ENCODE peak calls at places on chromosomes 13 and 19, in four cellular contexts. One of them, this sample, is unnamed.

GRCh38 chr13:37446503-37446902 is 152.1 kb downstream of the POSTN start:
- DNase-seq in HepG2: no peak
- DNase-seq in K562: no peak
- DNase-seq in GM12878: no peak
- DNase-seq in this sample: no peak

GRCh38 chr13:43767351-43767901 is 19.3 kb downstream of the ENOX1 start:
- DNase-seq in K562: no peak
- DNase-seq in HepG2: no peak
- DNase-seq in GM12878: no peak
- DNase-seq in this sample: peak

GRCh38 chr19:11418518-11419506 is at the start of gene RGL3:
- DNase-seq in GM12878: no peak
- DNase-seq in HepG2: no peak
- DNase-seq in K562: peak
- DNase-seq in this sample: peak

GRCh38 chr13:48156466-48156865 is 61.6 kb upstream of the MED4 start:
- DNase-seq in GM12878: no peak
- DNase-seq in K562: no peak
- DNase-seq in HepG2: no peak
- DNase-seq in this sample: no peak

GRCh38 chr13:93848247-93848646 is 621.6 kb downstream of the GPC6 start:
- DNase-seq in HepG2: no peak
- DNase-seq in GM12878: no peak
- DNase-seq in K562: no peak
- DNase-seq in this sample: no peak

GRCh38 chr19:2550431-2551171 is 74.7 kb downstream of the GADD45B start:
- DNase-seq in K562: no peak
- DNase-seq in HepG2: no peak
- DNase-seq in GM12878: no peak
- DNase-seq in this sample: peak

GRCh38 chr19:3507371-3508120 is 1.4 kb downstream of the FZR1 start:
- DNase-seq in HepG2: peak
- DNase-seq in GM12878: no peak
- DNase-seq in K562: peak
- DNase-seq in this sample: peak

GRCh38 chr19:43636121-43636683 is 3.4 kb downstream of the CADM4 start:
- DNase-seq in K562: no peak
- DNase-seq in HepG2: peak
- DNase-seq in GM12878: no peak
- DNase-seq in this sample: no peak

GRCh38 chr13:79782541-79783216 is 301.7 kb downstream of the NDFIP2 start:
- DNase-seq in HepG2: peak
- DNase-seq in K562: no peak
- DNase-seq in GM12878: no peak
- DNase-seq in this sample: peak

GRCh38 chr13:57353831-57354230 is 186.8 kb downstream of the PRR20E start:
- DNase-seq in K562: no peak
- DNase-seq in GM12878: no peak
- DNase-seq in HepG2: no peak
- DNase-seq in this sample: no peak

GRCh38 chr13:37175996-37176395 is 70.5 kb upstream of the CSNK1A1L start:
- DNase-seq in K562: no peak
- DNase-seq in HepG2: no peak
- DNase-seq in GM12878: no peak
- DNase-seq in this sample: no peak

GRCh38 chr19:32203161-32203560 is 142.2 kb upstream of the ZNF507 start:
- DNase-seq in HepG2: no peak
- DNase-seq in K562: no peak
- DNase-seq in GM12878: no peak
- DNase-seq in this sample: no peak

GRCh38 chr19:41161903-41162302 is 31.1 kb upstream of the CYP2S1 start:
- DNase-seq in HepG2: no peak
- DNase-seq in K562: peak
- DNase-seq in GM12878: no peak
- DNase-seq in this sample: no peak

GRCh38 chr13:99224019-99224418 is 23.4 kb downstream of the UBAC2 start:
- DNase-seq in HepG2: no peak
- DNase-seq in K562: no peak
- DNase-seq in GM12878: no peak
- DNase-seq in this sample: no peak

GRCh38 chr13:102039264-102039663 is 362.6 kb downstream of the FGF14 start:
- DNase-seq in GM12878: no peak
- DNase-seq in K562: no peak
- DNase-seq in HepG2: no peak
- DNase-seq in this sample: peak

GRCh38 chr13:111177081-111177711 is 62.1 kb downstream of the ARHGEF7 start:
- DNase-seq in GM12878: no peak
- DNase-seq in K562: no peak
- DNase-seq in HepG2: no peak
- DNase-seq in this sample: no peak

GRCh38 chr19:34644991-34645461 is 31.9 kb downstream of the SCGB2B2 start:
- DNase-seq in K562: no peak
- DNase-seq in GM12878: no peak
- DNase-seq in HepG2: no peak
- DNase-seq in this sample: peak

DNA sequence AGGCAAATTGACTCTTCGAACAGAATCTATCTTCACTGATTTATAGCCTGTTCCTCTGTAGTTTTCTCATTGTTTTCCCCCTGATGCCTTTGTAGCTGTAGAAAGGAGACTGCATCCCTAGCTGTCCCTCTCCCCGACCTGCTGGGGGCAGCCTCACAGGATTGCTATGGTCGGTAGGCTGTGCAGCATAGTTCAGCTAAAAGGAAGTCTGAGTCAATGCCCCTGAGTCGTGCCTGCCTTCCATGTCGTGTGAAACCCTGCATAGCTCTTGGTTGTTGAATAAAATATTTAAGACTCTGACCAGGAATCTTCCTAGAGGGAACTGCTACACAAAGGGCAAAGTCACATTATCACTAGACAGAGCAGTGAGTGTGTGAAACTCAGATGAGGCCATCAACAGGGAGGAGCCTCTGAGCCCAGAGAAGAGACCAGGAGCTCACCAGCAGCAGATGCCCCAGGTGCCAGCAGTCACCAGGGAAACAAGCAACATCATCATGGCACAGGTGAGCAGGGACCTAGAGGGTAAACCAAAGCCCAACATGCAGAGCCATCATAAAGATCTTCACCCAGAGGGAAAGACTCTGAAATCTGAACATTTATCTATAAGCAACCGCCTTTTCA is 108.4 kb upstream of the NBEA start:
- DNase-seq in GM12878: no peak
- DNase-seq in HepG2: no peak
- DNase-seq in K562: no peak
- DNase-seq in this sample: no peak
- TF ChIP-seq GABPA in GM12878: no peak
- TF ChIP-seq GABPA in HepG2: no peak
- TF ChIP-seq GABPA in K562: no peak
- TF ChIP-seq GABPA in this sample: no peak

GRCh38 chr13:28199089-28199488 is 60.7 kb downstream of the PAN3 start:
- DNase-seq in K562: peak
- DNase-seq in GM12878: no peak
- DNase-seq in HepG2: no peak
- DNase-seq in this sample: no peak
- TF ChIP-seq SMC3 in K562: no peak
- TF ChIP-seq SMC3 in GM12878: no peak
- TF ChIP-seq SMC3 in HepG2: no peak
- TF ChIP-seq SMC3 in this sample: no peak

GRCh38 chr19:16366056-16366432 is 41.4 kb downstream of the KLF2 start:
- DNase-seq in HepG2: no peak
- DNase-seq in GM12878: no peak
- DNase-seq in K562: no peak
- DNase-seq in this sample: no peak

GRCh38 chr19:16368385-16369305 is 44.0 kb downstream of the KLF2 start:
- DNase-seq in K562: no peak
- DNase-seq in GM12878: no peak
- DNase-seq in HepG2: peak
- DNase-seq in this sample: no peak

GRCh38 chr19:16365300-16365996 is 40.8 kb downstream of the KLF2 start:
- DNase-seq in K562: no peak
- DNase-seq in HepG2: no peak
- DNase-seq in GM12878: no peak
- DNase-seq in this sample: no peak

GRCh38 chr19:16367269-16367683 is 42.6 kb downstream of the KLF2 start:
- DNase-seq in K562: no peak
- DNase-seq in HepG2: no peak
- DNase-seq in GM12878: peak
- DNase-seq in this sample: no peak

DNA sequence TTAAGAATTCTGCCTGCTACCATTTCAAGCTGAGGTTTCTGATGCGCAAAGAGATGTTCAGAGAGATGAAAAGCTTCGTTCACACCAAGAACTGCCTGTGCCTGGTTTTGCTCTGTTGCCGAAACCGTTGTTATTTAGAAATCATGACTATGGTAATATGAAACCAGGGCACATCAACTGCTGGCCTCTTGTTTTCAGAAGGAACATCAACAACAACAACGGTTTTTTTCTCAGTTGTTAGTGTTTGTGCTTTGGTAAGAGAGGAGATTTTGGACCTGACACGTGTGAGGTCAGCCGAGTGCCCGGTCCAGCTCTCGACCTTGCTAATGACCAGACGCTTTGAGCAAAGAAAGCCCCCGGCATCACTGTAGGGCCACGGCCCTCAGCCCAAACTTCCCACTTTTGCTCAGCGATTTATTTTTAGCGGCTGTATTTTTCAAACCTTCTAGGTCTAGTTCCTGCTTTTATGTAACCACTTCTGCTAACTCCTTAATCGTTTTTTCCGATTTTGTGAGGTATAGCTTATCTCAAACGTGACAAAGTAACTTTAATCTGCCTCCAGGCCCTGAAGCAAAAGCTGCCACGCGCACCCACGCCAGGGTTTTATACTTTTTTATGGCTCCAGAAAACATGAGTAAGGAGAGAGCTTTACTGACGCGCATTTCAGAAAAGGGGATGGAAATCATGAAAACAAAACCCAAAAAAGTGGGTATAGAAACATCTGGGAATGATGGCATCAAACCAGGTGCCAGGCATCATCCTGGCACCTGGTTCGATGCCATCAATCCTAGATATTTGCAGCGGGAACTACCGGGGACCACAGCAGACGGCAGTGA is 42.0 kb downstream of the KLF2 start:
- DNase-seq in K562: no peak
- DNase-seq in GM12878: peak
- DNase-seq in HepG2: no peak
- DNase-seq in this sample: no peak
- TF ChIP-seq GABPA in K562: no peak
- TF ChIP-seq GABPA in GM12878: no peak
- TF ChIP-seq GABPA in HepG2: no peak
- TF ChIP-seq GABPA in this sample: no peak

GRCh38 chr13:114339779-114340534 is 25.7 kb downstream of the CHAMP1 start:
- DNase-seq in HepG2: peak
- DNase-seq in GM12878: no peak
- DNase-seq in K562: no peak
- DNase-seq in this sample: peak
- TF ChIP-seq SMC3 in HepG2: no peak
- TF ChIP-seq SMC3 in GM12878: peak
- TF ChIP-seq SMC3 in K562: no peak
- TF ChIP-seq SMC3 in this sample: peak

DNA sequence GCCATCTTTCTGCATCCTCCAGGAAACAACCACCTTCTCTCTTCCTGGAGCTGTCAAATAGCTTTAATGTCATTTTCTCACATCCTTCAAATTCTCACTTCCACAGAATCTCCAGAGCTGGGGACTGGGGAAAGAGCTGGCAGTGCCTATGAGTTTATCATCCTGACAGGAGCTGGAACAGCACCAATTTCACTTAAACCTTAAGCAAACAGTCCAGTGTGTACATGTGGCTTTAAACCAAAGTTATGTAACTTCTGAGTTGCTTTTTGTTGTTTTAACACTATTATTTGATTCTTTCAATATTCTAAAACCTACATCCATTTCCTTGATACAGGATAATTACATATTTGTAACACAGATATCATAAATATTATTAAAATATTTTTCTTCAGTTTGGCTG is 331.5 kb upstream of the ARGLU1 start:
- DNase-seq in K562: no peak
- DNase-seq in HepG2: peak
- DNase-seq in GM12878: no peak
- DNase-seq in this sample: no peak
- TF ChIP-seq GABPA in K562: no peak
- TF ChIP-seq GABPA in HepG2: no peak
- TF ChIP-seq GABPA in GM12878: no peak
- TF ChIP-seq GABPA in this sample: no peak

DNA sequence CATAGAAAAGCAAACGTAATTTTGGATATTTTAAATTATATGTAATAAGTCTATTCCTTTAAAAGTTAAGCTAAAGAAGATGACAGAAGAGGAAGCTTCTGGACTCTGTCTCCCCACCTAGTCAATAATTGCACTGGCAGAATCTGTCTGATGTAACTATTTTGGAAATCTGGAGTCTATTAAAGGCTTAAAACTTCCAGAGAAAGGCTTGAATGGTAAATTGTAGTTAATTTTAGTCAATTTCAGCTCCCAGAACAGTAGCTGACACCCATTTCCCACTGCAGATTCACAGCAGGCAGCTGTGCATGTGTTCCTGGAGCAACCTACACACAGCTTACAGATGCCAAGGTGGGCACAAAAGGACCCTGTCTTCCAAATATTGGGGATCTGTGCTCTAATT is 304.1 kb downstream of the PCDH20 start:
- DNase-seq in HepG2: no peak
- DNase-seq in K562: no peak
- DNase-seq in GM12878: no peak
- DNase-seq in this sample: peak
- TF ChIP-seq SMC3 in HepG2: no peak
- TF ChIP-seq SMC3 in K562: no peak
- TF ChIP-seq SMC3 in GM12878: no peak
- TF ChIP-seq SMC3 in this sample: no peak

GRCh38 chr13:49164712-49165111 is 55.4 kb upstream of the MLNR start:
- DNase-seq in K562: no peak
- DNase-seq in HepG2: no peak
- DNase-seq in GM12878: no peak
- DNase-seq in this sample: no peak

GRCh38 chr13:49171358-49171757 is 48.8 kb upstream of the MLNR start:
- DNase-seq in GM12878: no peak
- DNase-seq in HepG2: no peak
- DNase-seq in K562: no peak
- DNase-seq in this sample: no peak

GRCh38 chr13:49165798-49166752 is 54.1 kb upstream of the MLNR start:
- DNase-seq in K562: no peak
- DNase-seq in GM12878: no peak
- DNase-seq in HepG2: no peak
- DNase-seq in this sample: no peak
- TF ChIP-seq GABPA in K562: no peak
- TF ChIP-seq GABPA in GM12878: no peak
- TF ChIP-seq GABPA in HepG2: no peak
- TF ChIP-seq GABPA in this sample: no peak